ENCODE peak calls at places on chromosomes 2 and 18, in four cellular contexts. One of them, this sample, is unnamed.

GRCh38 chr2:157628282-157628531 is 457 bp downstream of the ACVR1C start:
- DNase-seq in K562: no peak
- DNase-seq in HepG2: no peak
- DNase-seq in WTC11: no peak
- DNase-seq in this sample: no peak

GRCh38 chr2:79178073-79178720 is 18.6 kb upstream of the REG3A start:
- DNase-seq in WTC11: no peak
- DNase-seq in K562: no peak
- DNase-seq in HepG2: no peak
- DNase-seq in this sample: no peak

GRCh38 chr2:6723865-6724571 is 141.7 kb downstream of the CMPK2 start:
- DNase-seq in WTC11: no peak
- DNase-seq in K562: no peak
- DNase-seq in HepG2: no peak
- DNase-seq in this sample: no peak

GRCh38 chr2:50956886-50957285 is 75.0 kb downstream of the NRXN1 start:
- DNase-seq in WTC11: no peak
- DNase-seq in K562: no peak
- DNase-seq in HepG2: no peak
- DNase-seq in this sample: no peak

GRCh38 chr2:86102157-86102556 is 3.5 kb downstream of the POLR1A start:
- DNase-seq in HepG2: no peak
- DNase-seq in K562: no peak
- DNase-seq in WTC11: no peak
- DNase-seq in this sample: no peak

GRCh38 chr18:51537487-51537886 is 340.0 kb upstream of the MEX3C start:
- DNase-seq in HepG2: no peak
- DNase-seq in K562: peak
- DNase-seq in WTC11: peak
- DNase-seq in this sample: peak

GRCh38 chr2:112166801-112167499 is 28.8 kb downstream of the FBLN7 start:
- DNase-seq in HepG2: no peak
- DNase-seq in WTC11: no peak
- DNase-seq in K562: peak
- DNase-seq in this sample: no peak

GRCh38 chr2:31420936-31421335 is 6.4 kb upstream of the XDH start:
- DNase-seq in K562: no peak
- DNase-seq in HepG2: no peak
- DNase-seq in WTC11: no peak
- DNase-seq in this sample: no peak

GRCh38 chr2:168378960-168379669 is 77.0 kb upstream of the CERS6 start:
- DNase-seq in K562: no peak
- DNase-seq in HepG2: no peak
- DNase-seq in WTC11: no peak
- DNase-seq in this sample: no peak

GRCh38 chr2:195016821-195017220 is 640.2 kb upstream of the SLC39A10 start:
- DNase-seq in HepG2: no peak
- DNase-seq in WTC11: no peak
- DNase-seq in K562: no peak
- DNase-seq in this sample: no peak

GRCh38 chr2:230809015-230809414 is 55.7 kb upstream of the ITM2C start:
- DNase-seq in K562: no peak
- DNase-seq in HepG2: no peak
- DNase-seq in WTC11: no peak
- DNase-seq in this sample: no peak

GRCh38 chr2:229408982-229409381 is 137.9 kb upstream of the PID1 start:
- DNase-seq in WTC11: no peak
- DNase-seq in K562: no peak
- DNase-seq in HepG2: no peak
- DNase-seq in this sample: no peak

GRCh38 chr2:110125292-110125691 is 9.7 kb upstream of the MALL start:
- DNase-seq in K562: no peak
- DNase-seq in WTC11: no peak
- DNase-seq in HepG2: no peak
- DNase-seq in this sample: no peak

GRCh38 chr2:98768765-98769476 is 38.0 kb upstream of the MGAT4A start:
- DNase-seq in K562: no peak
- DNase-seq in WTC11: no peak
- DNase-seq in HepG2: peak
- DNase-seq in this sample: no peak

GRCh38 chr2:216491757-216492635 is 6.6 kb upstream of the RPL37A start:
- DNase-seq in WTC11: no peak
- DNase-seq in HepG2: peak
- DNase-seq in K562: no peak
- DNase-seq in this sample: peak

GRCh38 chr2:64625352-64626145 is 28.2 kb downstream of the SERTAD2 start:
- DNase-seq in HepG2: no peak
- DNase-seq in K562: peak
- DNase-seq in WTC11: peak
- DNase-seq in this sample: no peak

GRCh38 chr2:217394510-217395351 is 534.9 kb upstream of the TNP1 start:
- DNase-seq in WTC11: no peak
- DNase-seq in HepG2: no peak
- DNase-seq in K562: no peak
- DNase-seq in this sample: no peak

GRCh38 chr2:151523825-151524224 is 114.1 kb downstream of the RIF1 start:
- DNase-seq in K562: no peak
- DNase-seq in HepG2: no peak
- DNase-seq in WTC11: no peak
- DNase-seq in this sample: no peak

GRCh38 chr2:178882666-178883440 is 75.6 kb upstream of the TTN start:
- DNase-seq in HepG2: no peak
- DNase-seq in WTC11: no peak
- DNase-seq in K562: no peak
- DNase-seq in this sample: no peak

GRCh38 chr2:383173-383572 is 95.3 kb upstream of the ALKAL2 start:
- DNase-seq in WTC11: peak
- DNase-seq in HepG2: no peak
- DNase-seq in K562: no peak
- DNase-seq in this sample: no peak

GRCh38 chr18:70494524-70494923 is 205.7 kb downstream of the SOCS6 start:
- DNase-seq in WTC11: no peak
- DNase-seq in HepG2: no peak
- DNase-seq in K562: no peak
- DNase-seq in this sample: no peak

GRCh38 chr18:3402962-3403585 is 46.9 kb upstream of the TGIF1 start:
- DNase-seq in HepG2: no peak
- DNase-seq in WTC11: no peak
- DNase-seq in K562: peak
- DNase-seq in this sample: no peak

GRCh38 chr18:43587538-43588153 is 310.4 kb upstream of the SYT4 start:
- DNase-seq in WTC11: no peak
- DNase-seq in HepG2: peak
- DNase-seq in K562: peak
- DNase-seq in this sample: no peak

GRCh38 chr2:9941196-9941995 is 10.1 kb upstream of the GRHL1 start:
- DNase-seq in WTC11: peak
- DNase-seq in HepG2: peak
- DNase-seq in K562: peak
- DNase-seq in this sample: no peak

GRCh38 chr2:191566347-191566746 is 111.6 kb upstream of the NABP1 start:
- DNase-seq in WTC11: peak
- DNase-seq in K562: peak
- DNase-seq in HepG2: peak
- DNase-seq in this sample: no peak

GRCh38 chr2:108917526-108917925 is 71.5 kb downstream of the EDAR start:
- DNase-seq in K562: no peak
- DNase-seq in WTC11: no peak
- DNase-seq in HepG2: no peak
- DNase-seq in this sample: no peak

GRCh38 chr2:170817247-170817998 is 736 bp downstream of the GAD1 start:
- DNase-seq in WTC11: peak
- DNase-seq in K562: peak
- DNase-seq in HepG2: no peak
- DNase-seq in this sample: no peak

GRCh38 chr2:42792583-42793313 is at the start of gene HAAO:
- DNase-seq in K562: no peak
- DNase-seq in WTC11: peak
- DNase-seq in HepG2: peak
- DNase-seq in this sample: no peak
- TF ChIP-seq TCF7 in K562: no peak
- TF ChIP-seq TCF7 in WTC11: no peak
- TF ChIP-seq TCF7 in HepG2: no peak
- TF ChIP-seq TCF7 in this sample: no peak

GRCh38 chr2:96933528-96933927 is 52.9 kb downstream of the FAM178B start:
- DNase-seq in K562: no peak
- DNase-seq in HepG2: no peak
- DNase-seq in WTC11: no peak
- DNase-seq in this sample: no peak
- TF ChIP-seq TCF7 in K562: no peak
- TF ChIP-seq TCF7 in HepG2: no peak
- TF ChIP-seq TCF7 in WTC11: no peak
- TF ChIP-seq TCF7 in this sample: no peak

GRCh38 chr2:54651291-54651690 is 72.2 kb upstream of the EML6 start:
- DNase-seq in HepG2: no peak
- DNase-seq in K562: no peak
- DNase-seq in WTC11: no peak
- DNase-seq in this sample: no peak

GRCh38 chr2:54652540-54652939 is 70.9 kb upstream of the EML6 start:
- DNase-seq in HepG2: no peak
- DNase-seq in WTC11: no peak
- DNase-seq in K562: no peak
- DNase-seq in this sample: no peak

GRCh38 chr2:54650612-54651011 is 72.8 kb upstream of the EML6 start:
- DNase-seq in WTC11: no peak
- DNase-seq in HepG2: no peak
- DNase-seq in K562: no peak
- DNase-seq in this sample: no peak

GRCh38 chr2:54655051-54655809 is 68.2 kb upstream of the EML6 start:
- DNase-seq in K562: no peak
- DNase-seq in HepG2: no peak
- DNase-seq in WTC11: no peak
- DNase-seq in this sample: no peak

DNA sequence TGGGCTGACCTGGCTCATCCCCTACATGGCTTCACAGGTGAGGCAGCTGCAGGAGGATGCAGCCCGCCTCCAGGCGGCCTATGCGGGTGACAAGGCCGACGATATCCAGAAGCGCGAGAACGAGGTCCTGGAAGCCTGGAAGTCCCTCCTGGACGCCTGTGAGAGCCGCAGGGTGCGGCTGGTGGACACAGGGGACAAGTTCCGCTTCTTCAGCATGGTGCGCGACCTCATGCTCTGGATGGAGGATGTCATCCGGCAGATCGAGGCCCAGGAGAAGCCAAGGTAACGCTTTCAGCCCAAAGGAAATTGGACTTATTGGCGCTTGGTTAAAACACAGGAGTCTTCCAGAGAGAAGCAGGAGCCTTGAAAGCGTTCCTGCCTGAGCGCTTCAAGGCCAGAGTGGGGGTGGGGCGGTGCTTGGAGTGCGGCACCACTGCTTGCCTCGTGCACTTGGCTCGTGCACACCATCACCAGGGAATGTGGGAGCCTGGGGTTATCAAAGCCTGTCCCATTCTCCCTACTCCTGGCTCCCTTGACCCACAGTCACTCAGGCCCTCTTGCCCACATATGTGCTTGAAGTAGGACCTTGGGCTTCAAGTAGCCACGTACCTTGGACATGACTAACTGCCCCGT is 69.8 kb upstream of the EML6 start:
- DNase-seq in HepG2: no peak
- DNase-seq in K562: no peak
- DNase-seq in WTC11: no peak
- DNase-seq in this sample: no peak
- TF ChIP-seq TCF7 in HepG2: no peak
- TF ChIP-seq TCF7 in K562: no peak
- TF ChIP-seq TCF7 in WTC11: no peak
- TF ChIP-seq TCF7 in this sample: no peak

GRCh38 chr2:148719195-148719749 is 74.7 kb downstream of the EPC2 start:
- DNase-seq in HepG2: peak
- DNase-seq in WTC11: no peak
- DNase-seq in K562: no peak
- DNase-seq in this sample: no peak
- TF ChIP-seq TCF7 in HepG2: peak
- TF ChIP-seq TCF7 in WTC11: no peak
- TF ChIP-seq TCF7 in K562: no peak
- TF ChIP-seq TCF7 in this sample: no peak

DNA sequence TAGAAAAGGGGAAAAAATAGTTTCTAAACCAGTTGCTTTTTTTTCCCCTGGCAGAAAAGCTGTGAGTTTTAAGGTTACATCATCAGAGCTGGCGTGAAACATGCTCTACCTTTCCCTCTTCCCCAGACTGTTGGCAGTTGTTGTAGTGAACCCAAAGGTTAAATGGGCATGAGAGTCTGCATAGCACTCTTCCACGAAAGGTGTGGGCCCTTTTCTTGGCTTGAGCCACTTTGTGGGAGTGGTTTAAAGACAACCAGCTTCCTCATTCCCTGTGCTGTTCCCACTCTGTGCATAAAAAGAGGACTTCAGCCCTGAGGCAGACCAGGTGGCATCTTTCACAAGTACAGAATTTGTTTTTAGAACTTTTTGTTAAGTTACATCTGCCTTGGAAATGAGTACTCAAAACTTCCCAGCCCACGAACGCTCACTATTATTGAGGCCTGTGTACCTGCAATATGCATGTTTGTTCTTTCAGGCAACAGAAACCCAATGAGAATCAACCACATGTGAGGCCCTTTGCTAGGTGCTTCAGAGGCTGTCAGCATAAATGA is 243.8 kb downstream of the BABAM2 start:
- DNase-seq in HepG2: no peak
- DNase-seq in K562: no peak
- DNase-seq in WTC11: no peak
- DNase-seq in this sample: no peak
- TF ChIP-seq TCF7 in HepG2: no peak
- TF ChIP-seq TCF7 in K562: no peak
- TF ChIP-seq TCF7 in WTC11: no peak
- TF ChIP-seq TCF7 in this sample: no peak

GRCh38 chr18:13726972-13727331 is 479 bp downstream of the RNMT start:
- DNase-seq in WTC11: peak
- DNase-seq in K562: peak
- DNase-seq in HepG2: peak
- DNase-seq in this sample: no peak
- TF ChIP-seq TCF7 in WTC11: no peak
- TF ChIP-seq TCF7 in K562: no peak
- TF ChIP-seq TCF7 in HepG2: no peak
- TF ChIP-seq TCF7 in this sample: no peak

DNA sequence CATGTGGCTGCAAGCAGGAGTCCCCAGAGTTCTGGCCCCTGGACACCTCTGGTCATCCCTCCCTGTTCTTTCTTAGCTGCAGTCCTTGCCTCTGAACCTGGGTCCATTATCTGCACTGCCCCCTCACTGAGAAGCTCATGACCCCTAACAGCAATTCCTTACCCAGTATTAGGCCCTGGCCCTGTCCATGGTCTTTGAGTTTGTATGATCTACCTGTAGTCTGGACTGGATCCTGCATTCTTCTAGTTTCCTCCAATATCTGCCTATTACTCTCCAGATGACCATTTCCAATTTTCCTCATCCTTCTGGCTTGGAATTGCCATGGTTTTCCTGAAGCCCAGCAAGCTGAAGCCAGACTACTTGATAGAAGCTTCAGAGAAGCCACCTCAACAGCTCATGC is 302.4 kb upstream of the HS6ST1 start:
- DNase-seq in K562: no peak
- DNase-seq in HepG2: no peak
- DNase-seq in WTC11: no peak
- DNase-seq in this sample: no peak
- TF ChIP-seq TCF7 in K562: no peak
- TF ChIP-seq TCF7 in HepG2: no peak
- TF ChIP-seq TCF7 in WTC11: no peak
- TF ChIP-seq TCF7 in this sample: no peak

GRCh38 chr2:84908948-84909713 is 3.7 kb downstream of the TMSB10 start:
- DNase-seq in HepG2: no peak
- DNase-seq in WTC11: no peak
- DNase-seq in K562: no peak
- DNase-seq in this sample: no peak
- TF ChIP-seq TCF7 in HepG2: no peak
- TF ChIP-seq TCF7 in WTC11: no peak
- TF ChIP-seq TCF7 in K562: no peak
- TF ChIP-seq TCF7 in this sample: no peak

This sample was measured in GM12878.